ENCODE peak calls at places on chromosomes 16 and 17, in six cellular contexts. M is heart right ventricle, E is aorta, H is breast epithelium, Z is SJCRH30, B is Peyer's patch. L is an unnamed sample.
A peak's percentile ranks its signal among the peaks of the same experiment; 100 is the strongest.

GRCh38 chr17:50909765-50910661 is 43.9 kb upstream of the TOB1 start:
- DNase-seq in M (no peak), E (no peak), H (peak; percentile 50), Z (no peak), B (no peak), L (no peak)

GRCh38 chr17:35761601-35762000 is 914 bp downstream of the C17orf50 start:
- DNase-seq in M (no peak), E (no peak), H (no peak), Z (no peak), B (no peak), L (no peak)

GRCh38 chr17:42676424-42677011 is at the start of gene PLEKHH3:
- DNase-seq in M (no peak), E (no peak), H (no peak), Z (no peak), B (no peak), L (peak; percentile 54)

GRCh38 chr16:10326647-10327046 is 59.2 kb upstream of the ATF7IP2 start:
- DNase-seq in M (no peak), E (no peak), H (no peak), Z (no peak), B (no peak), L (no peak)

GRCh38 chr16:3570420-3571062 is 6.7 kb downstream of the NLRC3 start:
- DNase-seq in M (no peak), E (no peak), H (no peak), Z (no peak), B (no peak), L (no peak)

GRCh38 chr16:66502020-66502913 is 47.7 kb downstream of the TK2 start:
- DNase-seq in M (peak; percentile 53), E (peak; percentile 49), H (no peak), Z (no peak), B (peak; percentile 70), L (no peak)

GRCh38 chr17:5219536-5219935 is 15.1 kb downstream of the SCIMP start:
- DNase-seq in M (no peak), E (peak; percentile 2), H (no peak), Z (no peak), B (no peak), L (no peak)

GRCh38 chr17:79837888-79838540 is 1.2 kb downstream of the CBX4 start:
- DNase-seq in M (peak; percentile 29), E (peak; percentile 60), H (no peak), Z (no peak), B (no peak), L (no peak)

GRCh38 chr16:8649829-8650554 is 24.4 kb upstream of the ABAT start:
- DNase-seq in M (no peak), E (no peak), H (no peak), Z (no peak), B (no peak), L (no peak)

GRCh38 chr17:50257574-50258224 is 16.6 kb upstream of the TMEM92 start:
- DNase-seq in M (no peak), E (peak; percentile 83), H (no peak), Z (no peak), B (peak; percentile 42), L (no peak)

GRCh38 chr16:74322301-74322710 is 25.7 kb downstream of the PSMD7 start:
- DNase-seq in M (no peak), E (no peak), H (no peak), Z (no peak), B (no peak), L (no peak)

GRCh38 chr16:66553223-66553622 is 847 bp downstream of the CKLF start:
- DNase-seq in M (no peak), E (no peak), H (no peak), Z (no peak), B (no peak), L (no peak)

GRCh38 chr16:56589141-56590039 is at the start of gene MT3:
- DNase-seq in M (peak; percentile 17), E (no peak), H (no peak), Z (no peak), B (peak; percentile 44), L (peak; percentile 31)

GRCh38 chr17:16255481-16255901 is 38.5 kb downstream of the PIGL start:
- DNase-seq in M (peak; percentile 48), E (peak; percentile 80), H (no peak), Z (peak; percentile 43), B (peak; percentile 71), L (no peak)

GRCh38 chr16:23670137-23670776 is 8.4 kb upstream of the PLK1 start:
- DNase-seq in M (no peak), E (no peak), H (no peak), Z (no peak), B (no peak), L (no peak)

GRCh38 chr16:4135537-4135936 is 19.3 kb upstream of the ADCY9 start:
- DNase-seq in M (no peak), E (no peak), H (no peak), Z (no peak), B (no peak), L (no peak)

GRCh38 chr17:29693751-29694150 is 71.0 kb upstream of the CORO6 start:
- DNase-seq in M (no peak), E (no peak), H (no peak), Z (no peak), B (no peak), L (no peak)

GRCh38 chr16:54746596-54746995 is 184.1 kb upstream of the IRX5 start:
- DNase-seq in M (no peak), E (no peak), H (no peak), Z (no peak), B (no peak), L (no peak)

GRCh38 chr17:6507535-6507934 is 48.8 kb downstream of the PITPNM3 start:
- DNase-seq in M (no peak), E (peak; percentile 61), H (no peak), Z (no peak), B (peak; percentile 48), L (no peak)

GRCh38 chr17:40175928-40176327 is 1.3 kb upstream of the RAPGEFL1 start:
- DNase-seq in M (no peak), E (no peak), H (no peak), Z (no peak), B (no peak), L (no peak)

DNA sequence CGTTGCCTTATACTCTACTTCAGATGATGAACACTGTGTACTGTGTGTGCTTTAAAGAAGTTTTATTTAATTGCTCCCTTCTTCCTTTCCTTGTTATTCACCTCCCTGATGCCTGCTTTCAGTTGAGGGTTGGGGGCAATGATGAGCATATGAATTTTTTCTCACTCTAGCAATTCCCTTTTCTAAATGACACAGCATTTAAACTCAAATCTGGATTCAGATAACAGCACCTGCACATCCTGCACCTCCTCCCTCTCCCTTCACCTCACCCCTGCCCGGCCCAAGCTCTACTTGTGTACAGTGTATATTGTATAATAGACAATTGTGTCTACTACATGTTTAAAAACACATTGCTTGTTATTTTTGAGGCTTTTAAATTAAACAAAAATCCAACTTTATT is 13.0 kb upstream of the PNPO start:
- DNase-seq in M (no peak), E (no peak), H (no peak), Z (no peak), B (no peak), L (no peak)
- H3K36me3 ChIP-seq in M (peaks cover 74% of the 10 kb centered on the region), E (no peaks in the 10 kb centered on the region), H (peaks cover 6% of the 10 kb centered on the region), Z (peaks cover 15% of the 10 kb centered on the region), B (peaks cover 70% of the 10 kb centered on the region), L (peaks cover 16% of the 10 kb centered on the region)

GRCh38 chr16:27361987-27362386 is 40.0 kb upstream of the IL21R start:
- DNase-seq in M (no peak), E (no peak), H (no peak), Z (no peak), B (no peak), L (no peak)
- H3K36me3 ChIP-seq in M (peaks cover 78% of the 10 kb centered on the region), E (no peaks in the 10 kb centered on the region), H (no peaks in the 10 kb centered on the region), Z (peaks cover 62% of the 10 kb centered on the region), B (peaks cover 66% of the 10 kb centered on the region), L (no peaks in the 10 kb centered on the region)

GRCh38 chr17:48055531-48056245 is 7.5 kb downstream of the NFE2L1 start:
- DNase-seq in M (no peak), E (no peak), H (no peak), Z (peak; percentile 36), B (no peak), L (peak; percentile 38)

GRCh38 chr17:48057626-48058025 is 9.5 kb downstream of the NFE2L1 start:
- DNase-seq in M (no peak), E (no peak), H (no peak), Z (no peak), B (no peak), L (no peak)

GRCh38 chr17:48058393-48059124 is 10.4 kb downstream of the NFE2L1 start:
- DNase-seq in M (no peak), E (no peak), H (no peak), Z (no peak), B (no peak), L (no peak)

GRCh38 chr17:48056246-48056745 is 8.1 kb downstream of the NFE2L1 start:
- DNase-seq in M (no peak), E (no peak), H (no peak), Z (no peak), B (no peak), L (no peak)

DNA sequence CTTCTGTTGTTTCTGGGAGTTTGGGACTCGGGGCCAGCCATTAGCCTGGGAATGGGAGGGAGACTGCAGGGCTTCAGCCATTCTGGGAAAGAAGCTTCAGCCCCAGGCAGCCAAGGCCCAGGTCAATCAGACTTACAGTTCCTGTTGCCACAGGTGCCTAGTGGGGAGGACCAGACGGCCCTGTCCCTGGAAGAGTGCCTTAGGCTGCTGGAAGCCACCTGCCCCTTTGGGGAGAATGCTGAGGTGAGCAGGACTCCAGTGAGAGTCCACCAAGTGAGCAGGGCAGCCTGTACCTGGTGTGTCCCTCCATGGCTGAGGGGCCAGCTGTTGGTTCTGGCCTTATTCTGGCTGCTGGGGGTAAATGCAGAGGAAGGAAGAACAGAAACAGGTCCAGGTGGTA is 8.7 kb downstream of the NFE2L1 start:
- DNase-seq in M (no peak), E (no peak), H (no peak), Z (no peak), B (no peak), L (no peak)
- H3K36me3 ChIP-seq in M (peaks cover 97% of the 10 kb centered on the region), E (no peaks in the 10 kb centered on the region), H (peaks cover 7% of the 10 kb centered on the region), Z (peaks cover 58% of the 10 kb centered on the region), B (peaks cover 97% of the 10 kb centered on the region), L (peaks cover 77% of the 10 kb centered on the region)

GRCh38 chr16:57699481-57699880 is 4.9 kb downstream of the DRC7 start:
- DNase-seq in M (no peak), E (peak; percentile 34), H (no peak), Z (no peak), B (peak; percentile 27), L (no peak)

GRCh38 chr16:57698812-57699405 is 4.3 kb downstream of the DRC7 start:
- DNase-seq in M (no peak), E (peak; percentile 39), H (no peak), Z (no peak), B (peak; percentile 34), L (no peak)

GRCh38 chr16:57701759-57702371 is 7.3 kb downstream of the DRC7 start:
- DNase-seq in M (no peak), E (peak; percentile 29), H (no peak), Z (no peak), B (peak; percentile 41), L (no peak)

GRCh38 chr16:57699899-57700298 is 5.3 kb downstream of the DRC7 start:
- DNase-seq in M (no peak), E (peak; percentile 30), H (no peak), Z (no peak), B (no peak), L (no peak)

GRCh38 chr16:57700801-57701551 is 6.4 kb downstream of the DRC7 start:
- DNase-seq in M (no peak), E (peak; percentile 2), H (no peak), Z (no peak), B (peak; percentile 9), L (no peak)
- H3K36me3 ChIP-seq in M (no peaks in the 10 kb centered on the region), E (no peaks in the 10 kb centered on the region), H (no peaks in the 10 kb centered on the region), Z (no peaks in the 10 kb centered on the region), B (no peaks in the 10 kb centered on the region), L (no peaks in the 10 kb centered on the region)

GRCh38 chr16:2287916-2288547 is 20.1 kb upstream of the RNPS1 start:
- DNase-seq in M (no peak), E (peak; percentile 33), H (no peak), Z (no peak), B (no peak), L (no peak)
- H3K36me3 ChIP-seq in M (peaks cover 8% of the 10 kb centered on the region), E (no peaks in the 10 kb centered on the region), H (no peaks in the 10 kb centered on the region), Z (no peaks in the 10 kb centered on the region), B (no peaks in the 10 kb centered on the region), L (peaks cover 78% of the 10 kb centered on the region)